ENCODE peak calls at places on chromosomes 13 and 19, in six cellular contexts. One of them, this sample, is unnamed. For H3K4me1, the result is how much of the 10 kb centered on the place peaks cover.

GRCh38 chr13:32837307-32837972 is 178.8 kb upstream of the KL start:
- DNase-seq in pancreas: no peak
- DNase-seq in uterus: no peak
- DNase-seq in body of pancreas: no peak
- DNase-seq in cardiac muscle cell: no peak
- DNase-seq in fibroblast of lung: no peak
- DNase-seq in this sample: no peak

GRCh38 chr19:30237146-30237545 is 135.0 kb upstream of the ZNF536 start:
- DNase-seq in pancreas: no peak
- DNase-seq in uterus: no peak
- DNase-seq in body of pancreas: no peak
- DNase-seq in cardiac muscle cell: no peak
- DNase-seq in fibroblast of lung: no peak
- DNase-seq in this sample: no peak

GRCh38 chr13:29994911-29995601 is 144.6 kb upstream of the UBL3 start:
- DNase-seq in pancreas: no peak
- DNase-seq in uterus: peak
- DNase-seq in body of pancreas: no peak
- DNase-seq in cardiac muscle cell: no peak
- DNase-seq in fibroblast of lung: no peak
- DNase-seq in this sample: no peak

GRCh38 chr19:4803736-4804695 is 12.5 kb downstream of the FEM1A start:
- DNase-seq in pancreas: no peak
- DNase-seq in uterus: peak
- DNase-seq in body of pancreas: peak
- DNase-seq in cardiac muscle cell: peak
- DNase-seq in fibroblast of lung: peak
- DNase-seq in this sample: peak

GRCh38 chr13:51230473-51231105 is 8.4 kb downstream of the FAM124A start:
- DNase-seq in pancreas: peak
- DNase-seq in uterus: peak
- DNase-seq in body of pancreas: peak
- DNase-seq in cardiac muscle cell: peak
- DNase-seq in fibroblast of lung: peak
- DNase-seq in this sample: peak

GRCh38 chr13:70375718-70376117 is 267.5 kb upstream of the KLHL1 start:
- DNase-seq in pancreas: no peak
- DNase-seq in uterus: no peak
- DNase-seq in body of pancreas: no peak
- DNase-seq in cardiac muscle cell: no peak
- DNase-seq in fibroblast of lung: no peak
- DNase-seq in this sample: no peak

GRCh38 chr13:42174344-42175162 is 97.4 kb upstream of the AKAP11 start:
- DNase-seq in pancreas: no peak
- DNase-seq in uterus: no peak
- DNase-seq in body of pancreas: no peak
- DNase-seq in cardiac muscle cell: peak
- DNase-seq in fibroblast of lung: peak
- DNase-seq in this sample: no peak

GRCh38 chr13:51840141-51840540 is 4.8 kb downstream of the TMEM272 start:
- DNase-seq in pancreas: no peak
- DNase-seq in uterus: no peak
- DNase-seq in body of pancreas: no peak
- DNase-seq in cardiac muscle cell: no peak
- DNase-seq in fibroblast of lung: no peak
- DNase-seq in this sample: no peak

GRCh38 chr19:3538965-3539742 is at the start of gene TEKTIP1:
- DNase-seq in pancreas: no peak
- DNase-seq in uterus: no peak
- DNase-seq in body of pancreas: no peak
- DNase-seq in cardiac muscle cell: no peak
- DNase-seq in fibroblast of lung: no peak
- DNase-seq in this sample: no peak

GRCh38 chr13:25231537-25231936 is 55.8 kb downstream of the MTMR6 start:
- DNase-seq in pancreas: no peak
- DNase-seq in uterus: no peak
- DNase-seq in body of pancreas: no peak
- DNase-seq in cardiac muscle cell: no peak
- DNase-seq in fibroblast of lung: no peak
- DNase-seq in this sample: no peak

GRCh38 chr19:2266183-2266993 is 10.2 kb upstream of the JSRP1 start:
- DNase-seq in pancreas: peak
- DNase-seq in uterus: peak
- DNase-seq in body of pancreas: peak
- DNase-seq in cardiac muscle cell: peak
- DNase-seq in fibroblast of lung: peak
- DNase-seq in this sample: peak

GRCh38 chr13:26468203-26468602 is 89.3 kb upstream of the WASF3 start:
- DNase-seq in pancreas: no peak
- DNase-seq in uterus: no peak
- DNase-seq in body of pancreas: no peak
- DNase-seq in cardiac muscle cell: no peak
- DNase-seq in fibroblast of lung: no peak
- DNase-seq in this sample: no peak

GRCh38 chr19:46016426-46017094 is 6.3 kb downstream of the PGLYRP1 start:
- DNase-seq in pancreas: peak
- DNase-seq in uterus: peak
- DNase-seq in body of pancreas: peak
- DNase-seq in cardiac muscle cell: peak
- DNase-seq in fibroblast of lung: peak
- DNase-seq in this sample: peak

GRCh38 chr19:40805258-40805868 is 6.4 kb downstream of the EGLN2 start:
- DNase-seq in pancreas: peak
- DNase-seq in uterus: no peak
- DNase-seq in body of pancreas: peak
- DNase-seq in cardiac muscle cell: no peak
- DNase-seq in fibroblast of lung: no peak
- DNase-seq in this sample: peak

GRCh38 chr13:50735071-50735470 is 108.4 kb downstream of the DLEU7 start:
- DNase-seq in pancreas: no peak
- DNase-seq in uterus: no peak
- DNase-seq in body of pancreas: no peak
- DNase-seq in cardiac muscle cell: no peak
- DNase-seq in fibroblast of lung: no peak
- DNase-seq in this sample: no peak

GRCh38 chr13:113941571-113942191 is 32.2 kb downstream of the C13orf46 start:
- DNase-seq in pancreas: no peak
- DNase-seq in uterus: no peak
- DNase-seq in body of pancreas: peak
- DNase-seq in cardiac muscle cell: peak
- DNase-seq in fibroblast of lung: peak
- DNase-seq in this sample: no peak

GRCh38 chr13:91714726-91715334 is 316.4 kb downstream of the GPC5 start:
- DNase-seq in pancreas: no peak
- DNase-seq in uterus: no peak
- DNase-seq in body of pancreas: no peak
- DNase-seq in cardiac muscle cell: no peak
- DNase-seq in fibroblast of lung: no peak
- DNase-seq in this sample: no peak

GRCh38 chr13:35225582-35225981 is 250.9 kb downstream of the MAB21L1 start:
- DNase-seq in pancreas: no peak
- DNase-seq in uterus: no peak
- DNase-seq in body of pancreas: no peak
- DNase-seq in cardiac muscle cell: no peak
- DNase-seq in fibroblast of lung: no peak
- DNase-seq in this sample: no peak

GRCh38 chr13:26601669-26602068 is 44.2 kb downstream of the WASF3 start:
- DNase-seq in pancreas: no peak
- DNase-seq in uterus: no peak
- DNase-seq in body of pancreas: no peak
- DNase-seq in cardiac muscle cell: peak
- DNase-seq in fibroblast of lung: peak
- DNase-seq in this sample: no peak

GRCh38 chr13:100230813-100231575 is 142.1 kb downstream of the PCCA start:
- DNase-seq in pancreas: no peak
- DNase-seq in uterus: no peak
- DNase-seq in body of pancreas: no peak
- DNase-seq in cardiac muscle cell: no peak
- DNase-seq in fibroblast of lung: no peak
- DNase-seq in this sample: no peak

GRCh38 chr13:75803175-75803611 is 167.1 kb downstream of the LMO7 start:
- DNase-seq in pancreas: no peak
- DNase-seq in uterus: no peak
- DNase-seq in body of pancreas: peak
- DNase-seq in cardiac muscle cell: no peak
- DNase-seq in fibroblast of lung: no peak
- DNase-seq in this sample: no peak

GRCh38 chr19:47542030-47542475 is 27.2 kb upstream of the NAPA start:
- DNase-seq in pancreas: no peak
- DNase-seq in uterus: peak
- DNase-seq in body of pancreas: no peak
- DNase-seq in cardiac muscle cell: peak
- DNase-seq in fibroblast of lung: no peak
- DNase-seq in this sample: no peak

GRCh38 chr13:82847595-82847994 is 1034.7 kb downstream of the SLITRK1 start:
- DNase-seq in pancreas: no peak
- DNase-seq in uterus: no peak
- DNase-seq in body of pancreas: no peak
- DNase-seq in cardiac muscle cell: no peak
- DNase-seq in fibroblast of lung: no peak
- DNase-seq in this sample: no peak

GRCh38 chr19:43372462-43372861 is 19.0 kb downstream of the CD177 start:
- DNase-seq in pancreas: no peak
- DNase-seq in uterus: no peak
- DNase-seq in body of pancreas: no peak
- DNase-seq in cardiac muscle cell: peak
- DNase-seq in fibroblast of lung: no peak
- DNase-seq in this sample: no peak

GRCh38 chr19:32876919-32877285 is 7.3 kb upstream of the SLC7A9 start:
- DNase-seq in pancreas: no peak
- DNase-seq in uterus: no peak
- DNase-seq in body of pancreas: no peak
- DNase-seq in cardiac muscle cell: peak
- DNase-seq in fibroblast of lung: no peak
- DNase-seq in this sample: no peak

DNA sequence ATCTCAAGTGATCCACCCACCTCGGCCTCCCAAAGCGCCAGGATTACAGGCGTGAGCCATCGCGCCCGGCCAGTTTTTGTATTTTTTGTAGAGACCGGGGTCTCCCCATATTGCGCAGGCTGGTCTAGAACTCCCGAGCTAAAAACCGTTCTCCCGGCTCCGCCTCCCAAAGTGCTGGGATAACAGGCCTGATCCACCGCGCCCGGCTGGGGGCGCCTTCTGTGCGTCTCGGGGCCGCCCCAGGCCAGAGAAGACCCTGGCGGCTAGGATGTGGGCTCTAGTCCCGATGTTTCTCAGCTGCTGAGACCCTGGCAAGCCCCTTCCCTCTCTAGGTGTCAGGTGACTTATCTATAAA is 3.6 kb downstream of the ARHGAP45 start:
- DNase-seq in pancreas: no peak
- DNase-seq in uterus: no peak
- DNase-seq in body of pancreas: no peak
- DNase-seq in cardiac muscle cell: no peak
- DNase-seq in fibroblast of lung: no peak
- DNase-seq in this sample: no peak
- H3K4me1 ChIP-seq in pancreas: under half
- H3K4me1 ChIP-seq in uterus: under half
- H3K4me1 ChIP-seq in body of pancreas: under half
- H3K4me1 ChIP-seq in cardiac muscle cell: under half
- H3K4me1 ChIP-seq in fibroblast of lung: under half
- H3K4me1 ChIP-seq in this sample: under half

GRCh38 chr19:51808333-51808986 is 13.5 kb downstream of the FPR3 start:
- DNase-seq in pancreas: no peak
- DNase-seq in uterus: no peak
- DNase-seq in body of pancreas: no peak
- DNase-seq in cardiac muscle cell: peak
- DNase-seq in fibroblast of lung: peak
- DNase-seq in this sample: no peak
- TF ChIP-seq CTCF in pancreas: no peak
- TF ChIP-seq CTCF in uterus: no peak
- TF ChIP-seq CTCF in body of pancreas: no peak
- TF ChIP-seq CTCF in cardiac muscle cell: peak
- TF ChIP-seq CTCF in fibroblast of lung: no peak
- TF ChIP-seq CTCF in this sample: no peak

GRCh38 chr13:46377554-46377953 is 9.5 kb downstream of the RUBCNL start:
- DNase-seq in pancreas: no peak
- DNase-seq in uterus: no peak
- DNase-seq in body of pancreas: no peak
- DNase-seq in cardiac muscle cell: no peak
- DNase-seq in fibroblast of lung: no peak
- DNase-seq in this sample: no peak
- H3K4me1 ChIP-seq in pancreas: under half
- H3K4me1 ChIP-seq in uterus: under half
- H3K4me1 ChIP-seq in body of pancreas: under half
- H3K4me1 ChIP-seq in cardiac muscle cell: under half
- H3K4me1 ChIP-seq in fibroblast of lung: under half
- H3K4me1 ChIP-seq in this sample: under half

GRCh38 chr13:21556051-21556450 is 47.9 kb downstream of the MICU2 start:
- DNase-seq in pancreas: no peak
- DNase-seq in uterus: no peak
- DNase-seq in body of pancreas: no peak
- DNase-seq in cardiac muscle cell: peak
- DNase-seq in fibroblast of lung: no peak
- DNase-seq in this sample: no peak

GRCh38 chr13:21557995-21558394 is 46.0 kb downstream of the MICU2 start:
- DNase-seq in pancreas: no peak
- DNase-seq in uterus: no peak
- DNase-seq in body of pancreas: no peak
- DNase-seq in cardiac muscle cell: peak
- DNase-seq in fibroblast of lung: no peak
- DNase-seq in this sample: no peak
- TF ChIP-seq CTCF in pancreas: no peak
- TF ChIP-seq CTCF in uterus: no peak
- TF ChIP-seq CTCF in body of pancreas: peak
- TF ChIP-seq CTCF in cardiac muscle cell: peak
- TF ChIP-seq CTCF in fibroblast of lung: peak
- TF ChIP-seq CTCF in this sample: no peak

GRCh38 chr19:6402058-6402457 is 9.1 kb upstream of the GTF2F1 start:
- DNase-seq in pancreas: no peak
- DNase-seq in uterus: no peak
- DNase-seq in body of pancreas: no peak
- DNase-seq in cardiac muscle cell: no peak
- DNase-seq in fibroblast of lung: no peak
- DNase-seq in this sample: no peak
- H3K4me1 ChIP-seq in pancreas: under half
- H3K4me1 ChIP-seq in uterus: under half
- H3K4me1 ChIP-seq in body of pancreas: under half
- H3K4me1 ChIP-seq in cardiac muscle cell: under half
- H3K4me1 ChIP-seq in fibroblast of lung: under half
- H3K4me1 ChIP-seq in this sample: under half

DNA sequence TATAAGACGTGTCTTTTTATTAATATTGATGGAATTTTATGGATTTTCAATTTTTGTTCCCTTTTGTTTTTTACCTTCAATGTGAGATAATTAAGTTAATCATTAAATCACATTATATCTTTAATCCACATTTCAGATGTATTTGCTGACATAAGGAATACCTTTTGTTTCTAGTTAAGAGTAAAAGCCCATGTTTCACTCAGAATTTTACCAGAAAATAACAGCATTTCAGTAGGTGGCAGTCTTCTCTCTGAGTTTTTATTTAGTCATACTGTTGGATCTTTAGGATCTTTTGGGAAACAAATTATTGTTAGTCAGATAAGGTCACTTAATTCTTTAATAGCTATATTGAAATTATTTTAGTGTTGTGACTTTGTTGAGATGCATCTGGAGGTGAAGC is 67.9 kb downstream of the NDFIP2 start:
- DNase-seq in pancreas: no peak
- DNase-seq in uterus: no peak
- DNase-seq in body of pancreas: no peak
- DNase-seq in cardiac muscle cell: peak
- DNase-seq in fibroblast of lung: peak
- DNase-seq in this sample: no peak
- TF ChIP-seq CTCF in pancreas: no peak
- TF ChIP-seq CTCF in uterus: no peak
- TF ChIP-seq CTCF in body of pancreas: no peak
- TF ChIP-seq CTCF in cardiac muscle cell: peak
- TF ChIP-seq CTCF in fibroblast of lung: no peak
- TF ChIP-seq CTCF in this sample: no peak

GRCh38 chr19:15290149-15290548 is 42.2 kb downstream of the BRD4 start:
- DNase-seq in pancreas: no peak
- DNase-seq in uterus: no peak
- DNase-seq in body of pancreas: no peak
- DNase-seq in cardiac muscle cell: no peak
- DNase-seq in fibroblast of lung: no peak
- DNase-seq in this sample: no peak
- H3K4me1 ChIP-seq in pancreas: under half
- H3K4me1 ChIP-seq in uterus: under half
- H3K4me1 ChIP-seq in body of pancreas: half or more
- H3K4me1 ChIP-seq in cardiac muscle cell: half or more
- H3K4me1 ChIP-seq in fibroblast of lung: under half
- H3K4me1 ChIP-seq in this sample: under half

This sample was measured in ovary.